ENCODE peak calls at places on chromosomes 3 and 15, in five cellular contexts. D is IMR-90, N is sigmoid colon, S is left ventricle myocardium inferior, T is esophagus squamous epithelium. K is an unnamed sample.

GRCh38 chr15:37136666-37137065 is 36.3 kb upstream of the MEIS2 start:
- DNase-seq in T (no peak), N (no peak), S (no peak), D (peak; percentile 49), K (no peak)

GRCh38 chr15:77856718-77857346 is 220.7 kb downstream of the TBC1D2B start:
- DNase-seq in D (no peak), T (no peak), N (peak; percentile 24), S (no peak), K (peak; percentile 5)

GRCh38 chr3:180036678-180037455 is at the start of gene PEX5L:
- DNase-seq in D (peak; percentile 15), T (no peak), S (peak; percentile 37), N (no peak), K (peak; percentile 29)

GRCh38 chr3:55951371-55951770 is 464.3 kb upstream of the WNT5A start:
- DNase-seq in T (no peak), S (no peak), D (no peak), N (no peak), K (no peak)

GRCh38 chr3:190375671-190376070 is 12.3 kb upstream of the CLDN16 start:
- DNase-seq in S (no peak), N (no peak), D (no peak), T (no peak), K (no peak)

GRCh38 chr15:97761124-97761523 is 199.4 kb upstream of the ARRDC4 start:
- DNase-seq in D (no peak), N (no peak), S (no peak), T (no peak), K (no peak)

GRCh38 chr3:56980798-56981390 is 79.6 kb upstream of the SPATA12 start:
- DNase-seq in D (peak; percentile 99), S (peak; percentile 24), T (peak; percentile 30), N (no peak), K (no peak)

GRCh38 chr3:123947482-123947881 is 13.5 kb downstream of the CCDC14 start:
- DNase-seq in S (no peak), T (no peak), D (peak; percentile 42), N (no peak), K (no peak)

GRCh38 chr3:198028718-198029117 is 68.7 kb downstream of the LMLN start:
- DNase-seq in T (no peak), S (no peak), N (no peak), D (peak; percentile 81), K (no peak)

GRCh38 chr3:118818386-118818785 is 216.3 kb downstream of the IGSF11 start:
- DNase-seq in D (peak; percentile 32), N (no peak), T (no peak), S (no peak), K (no peak)

GRCh38 chr15:88450125-88450798 is 16.9 kb downstream of the MRPL46 start:
- DNase-seq in D (peak; percentile 66), N (peak; percentile 68), T (no peak), S (peak; percentile 51), K (peak; percentile 35)

GRCh38 chr3:132174500-132174899 is 139.7 kb upstream of the CPNE4 start:
- DNase-seq in N (no peak), D (no peak), S (no peak), T (no peak), K (no peak)

GRCh38 chr3:43765417-43766030 is 74.8 kb downstream of the ABHD5 start:
- DNase-seq in D (peak; percentile 69), S (peak; percentile 22), T (no peak), N (no peak), K (no peak)

GRCh38 chr15:90680371-90680935 is 36.7 kb upstream of the BLM start:
- DNase-seq in N (no peak), D (peak; percentile 98), T (no peak), S (no peak), K (no peak)

GRCh38 chr3:122390665-122391064 is 6.7 kb downstream of the FAM162A start:
- DNase-seq in S (no peak), D (peak; percentile 3), T (no peak), N (no peak), K (no peak)

GRCh38 chr3:129606522-129607390 is at the start of gene PLXND1:
- DNase-seq in S (peak; percentile 85), T (peak; percentile 6), N (peak; percentile 88), D (peak; percentile 39), K (peak; percentile 70)

GRCh38 chr3:129596194-129597086 is 10.0 kb downstream of the PLXND1 start:
- DNase-seq in N (peak; percentile 93), D (peak; percentile 96), S (peak; percentile 92), T (no peak), K (peak; percentile 69)

GRCh38 chr3:12449889-12450682 is 34.2 kb upstream of the TSEN2 start:
- DNase-seq in S (no peak), D (no peak), N (peak; percentile 34), T (no peak), K (no peak)

GRCh38 chr15:40297356-40297755 is 10.4 kb downstream of the PLCB2 start:
- DNase-seq in T (no peak), N (no peak), D (no peak), S (no peak), K (no peak)

GRCh38 chr3:45773044-45773443 is 23.3 kb downstream of the SLC6A20 start:
- DNase-seq in N (no peak), S (no peak), D (no peak), T (no peak), K (peak; percentile 15)

GRCh38 chr15:66735909-66736305 is 33.9 kb downstream of the SMAD6 start:
- DNase-seq in S (no peak), D (no peak), N (peak; percentile 69), T (no peak), K (no peak)

GRCh38 chr15:78895411-78895810 is 22.7 kb downstream of the MORF4L1 start:
- DNase-seq in S (no peak), D (peak; percentile 33), N (no peak), T (no peak), K (no peak)

GRCh38 chr3:125622381-125622788 is 27.1 kb upstream of the OSBPL11 start:
- DNase-seq in D (no peak), T (no peak), N (peak; percentile 92), S (peak; percentile 69), K (peak; percentile 95)

DNA sequence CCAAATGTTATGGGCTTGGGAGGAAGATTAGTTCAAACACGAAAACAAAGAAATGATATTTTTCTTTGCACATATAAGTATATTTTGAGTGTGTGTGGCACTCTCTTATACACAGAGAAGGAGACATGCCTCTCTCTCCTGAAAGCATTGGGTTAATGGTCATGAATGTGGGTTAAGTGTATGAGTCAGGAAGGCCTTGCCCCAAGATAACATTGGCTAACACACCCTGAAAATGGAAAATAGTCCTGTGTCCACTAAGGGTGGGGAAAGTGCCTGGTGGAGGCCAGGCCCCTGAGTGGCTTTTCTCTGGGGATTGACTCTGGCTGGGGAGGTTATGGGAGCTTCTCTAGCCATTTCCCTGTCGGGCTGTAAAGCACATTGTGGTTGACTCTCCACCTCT is 332.7 kb upstream of the ONECUT1 start:
- DNase-seq in N (no peak), D (no peak), S (no peak), T (no peak), K (no peak)
- H3K4me1 ChIP-seq in N (no peaks in the 10 kb centered on the region), D (no peaks in the 10 kb centered on the region), S (no peaks in the 10 kb centered on the region), T (no peaks in the 10 kb centered on the region), K (no peaks in the 10 kb centered on the region)

GRCh38 chr3:157443873-157444770 is 7.5 kb downstream of the PTX3 start:
- DNase-seq in S (no peak), D (peak; percentile 46), N (no peak), T (no peak), K (no peak)

GRCh38 chr3:157444789-157445188 is 8.1 kb downstream of the PTX3 start:
- DNase-seq in N (no peak), D (no peak), S (no peak), T (no peak), K (no peak)

GRCh38 chr3:157442729-157443128 is 6.1 kb downstream of the PTX3 start:
- DNase-seq in D (peak; percentile 47), N (no peak), T (no peak), S (no peak), K (no peak)

GRCh38 chr3:157445897-157446296 is 9.2 kb downstream of the PTX3 start:
- DNase-seq in N (no peak), D (peak; percentile 77), T (no peak), S (no peak), K (no peak)

DNA sequence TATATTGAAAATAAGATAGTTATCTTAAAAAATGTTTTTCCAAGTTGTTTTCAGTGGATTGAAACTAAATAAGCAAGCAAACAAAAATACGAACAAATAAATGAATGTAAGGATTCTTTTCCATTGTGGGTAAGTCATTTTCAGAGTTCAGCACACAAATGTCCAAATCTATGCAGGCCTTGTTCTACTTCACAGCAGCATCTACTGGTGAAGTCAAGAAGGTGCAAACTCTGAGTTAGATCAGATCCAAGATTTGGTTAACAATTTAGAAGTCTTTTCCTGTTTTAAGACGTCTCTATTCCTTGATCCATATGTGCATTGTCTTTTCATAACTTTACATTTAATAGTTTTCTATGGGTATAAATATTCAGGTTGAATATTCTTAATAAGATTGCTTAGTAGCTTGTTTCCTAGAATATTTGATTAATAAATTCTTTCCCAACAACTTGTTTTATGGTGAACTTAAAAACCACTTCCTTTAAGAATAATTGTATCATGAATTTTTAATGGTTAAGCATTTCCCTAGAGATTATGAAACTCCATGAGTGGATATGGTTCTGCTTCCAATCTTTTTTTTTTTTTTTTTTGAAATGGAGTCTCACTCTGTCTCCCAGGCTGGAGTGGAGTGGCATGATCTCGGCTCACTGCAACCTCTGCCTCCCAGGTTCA is 10.5 kb downstream of the PTX3 start:
- DNase-seq in N (no peak), T (no peak), D (peak; percentile 70), S (no peak), K (no peak)
- TF ChIP-seq CTCF in N (peak; percentile 24), T (peak; percentile 20), D (peak; percentile 68), S (peak; percentile 48), K (peak; percentile 23)

GRCh38 chr3:112709929-112710328 is 69.0 kb upstream of the CCDC80 start:
- DNase-seq in T (no peak), S (no peak), N (no peak), D (peak; percentile 17), K (no peak)
- H3K4me3 ChIP-seq in T (no peak overlapping the region), S (no peak overlapping the region), N (no peak overlapping the region), D (no peak overlapping the region), K (no peak overlapping the region)

GRCh38 chr3:149401926-149402310 is 24.5 kb upstream of the TM4SF1 start:
- DNase-seq in D (peak; percentile 48), S (no peak), T (no peak), N (no peak), K (no peak)

GRCh38 chr3:149400645-149401044 is 23.2 kb upstream of the TM4SF1 start:
- DNase-seq in D (peak; percentile 45), T (no peak), N (no peak), S (no peak), K (no peak)

GRCh38 chr3:149403443-149403842 is 26.0 kb upstream of the TM4SF1 start:
- DNase-seq in T (no peak), S (no peak), N (no peak), D (no peak), K (no peak)

GRCh38 chr3:149402481-149402880 is 25.0 kb upstream of the TM4SF1 start:
- DNase-seq in S (no peak), T (no peak), N (no peak), D (no peak), K (no peak)

DNA sequence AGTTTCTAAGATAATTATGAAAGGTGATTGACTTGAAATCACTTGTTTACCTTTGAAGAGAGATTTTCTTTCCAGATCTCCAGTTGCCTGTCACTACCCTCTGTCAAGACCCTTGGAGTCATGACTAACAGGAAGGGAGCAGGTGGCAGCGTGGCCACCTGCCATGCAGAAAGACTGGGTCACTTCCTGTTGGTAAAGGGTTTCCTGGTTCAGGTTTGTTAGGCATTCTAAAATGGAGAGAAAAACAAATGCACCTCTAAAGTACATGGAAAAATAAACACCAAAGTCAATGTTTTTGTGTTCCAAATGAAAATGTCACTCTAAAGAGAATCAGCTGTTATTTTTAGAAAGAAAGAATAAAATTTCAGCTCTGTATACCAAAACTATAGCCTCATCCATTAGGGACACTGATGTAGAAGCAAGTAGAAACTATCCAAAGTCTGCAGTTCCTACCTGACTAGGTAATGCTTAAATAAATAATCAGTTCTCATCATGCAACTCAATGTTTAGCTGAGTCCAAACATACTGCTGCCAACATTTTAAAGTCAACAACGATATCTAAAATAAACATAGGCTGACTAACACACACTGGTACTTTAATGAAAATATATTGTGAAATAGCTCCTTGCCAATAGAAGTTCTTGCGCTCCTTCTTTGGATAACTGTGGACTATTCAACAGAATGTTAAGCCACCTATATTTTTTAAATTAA is 23.9 kb upstream of the TM4SF1 start:
- DNase-seq in T (no peak), S (no peak), N (no peak), D (peak; percentile 90), K (peak; percentile 61)
- H3K4me1 ChIP-seq in T (peaks cover 23% of the 10 kb centered on the region), S (no peaks in the 10 kb centered on the region), N (no peaks in the 10 kb centered on the region), D (peaks cover 6% of the 10 kb centered on the region), K (peaks cover 48% of the 10 kb centered on the region)